ENCODE peak calls at places on chromosomes 12 and 14, in nine cellular contexts. One of them, this sample, is unnamed.

GRCh38 chr14:103541944-103542544 is 13.0 kb downstream of the TRMT61A start:
- DNase-seq in AG10803: no peak
- DNase-seq in IMR-90: no peak
- DNase-seq in A549: no peak
- DNase-seq in Peyer's patch: no peak
- DNase-seq in DND-41: no peak
- DNase-seq in choroid plexus epithelial cell: no peak
- DNase-seq in tibial artery: no peak
- DNase-seq in AG04450: no peak
- DNase-seq in this sample: no peak

GRCh38 chr12:49327887-49328286 is 4.8 kb downstream of the TROAP start:
- DNase-seq in AG10803: no peak
- DNase-seq in IMR-90: no peak
- DNase-seq in A549: no peak
- DNase-seq in Peyer's patch: no peak
- DNase-seq in DND-41: no peak
- DNase-seq in choroid plexus epithelial cell: no peak
- DNase-seq in tibial artery: no peak
- DNase-seq in AG04450: no peak
- DNase-seq in this sample: no peak

GRCh38 chr12:46546634-46547273 is 174.2 kb upstream of the SLC38A2 start:
- DNase-seq in AG10803: no peak
- DNase-seq in IMR-90: peak; percentile 80
- DNase-seq in A549: no peak
- DNase-seq in Peyer's patch: no peak
- DNase-seq in DND-41: no peak
- DNase-seq in choroid plexus epithelial cell: peak; percentile 67
- DNase-seq in tibial artery: no peak
- DNase-seq in AG04450: no peak
- DNase-seq in this sample: no peak

GRCh38 chr12:121467638-121468403 is 67.9 kb downstream of the RNF34 start:
- DNase-seq in AG10803: no peak
- DNase-seq in IMR-90: no peak
- DNase-seq in A549: peak; percentile 25
- DNase-seq in Peyer's patch: no peak
- DNase-seq in DND-41: no peak
- DNase-seq in choroid plexus epithelial cell: peak; percentile 31
- DNase-seq in tibial artery: peak; percentile 71
- DNase-seq in AG04450: no peak
- DNase-seq in this sample: no peak

GRCh38 chr12:105455250-105455649 is 124.8 kb downstream of the C12orf75 start:
- DNase-seq in AG10803: no peak
- DNase-seq in IMR-90: no peak
- DNase-seq in A549: no peak
- DNase-seq in Peyer's patch: no peak
- DNase-seq in DND-41: no peak
- DNase-seq in choroid plexus epithelial cell: no peak
- DNase-seq in tibial artery: no peak
- DNase-seq in AG04450: no peak
- DNase-seq in this sample: no peak

GRCh38 chr12:117875652-117876491 is 92.9 kb downstream of the KSR2 start:
- DNase-seq in AG10803: no peak
- DNase-seq in IMR-90: peak; percentile 3
- DNase-seq in A549: no peak
- DNase-seq in Peyer's patch: no peak
- DNase-seq in DND-41: peak; percentile 11
- DNase-seq in choroid plexus epithelial cell: peak; percentile 9
- DNase-seq in tibial artery: no peak
- DNase-seq in AG04450: no peak
- DNase-seq in this sample: no peak

GRCh38 chr14:64040044-64040443 is 187.2 kb downstream of the SYNE2 start:
- DNase-seq in AG10803: peak; percentile 23
- DNase-seq in IMR-90: peak; percentile 44
- DNase-seq in A549: no peak
- DNase-seq in Peyer's patch: no peak
- DNase-seq in DND-41: no peak
- DNase-seq in choroid plexus epithelial cell: peak; percentile 60
- DNase-seq in tibial artery: no peak
- DNase-seq in AG04450: peak; percentile 10
- DNase-seq in this sample: no peak

GRCh38 chr12:109596418-109597244 is 23.0 kb downstream of the MVK start:
- DNase-seq in AG10803: no peak
- DNase-seq in IMR-90: no peak
- DNase-seq in A549: no peak
- DNase-seq in Peyer's patch: no peak
- DNase-seq in DND-41: no peak
- DNase-seq in choroid plexus epithelial cell: no peak
- DNase-seq in tibial artery: no peak
- DNase-seq in AG04450: no peak
- DNase-seq in this sample: no peak

GRCh38 chr12:113131556-113131955 is 4.0 kb downstream of the RASAL1 start:
- DNase-seq in AG10803: no peak
- DNase-seq in IMR-90: no peak
- DNase-seq in A549: no peak
- DNase-seq in Peyer's patch: no peak
- DNase-seq in DND-41: no peak
- DNase-seq in choroid plexus epithelial cell: no peak
- DNase-seq in tibial artery: no peak
- DNase-seq in AG04450: no peak
- DNase-seq in this sample: no peak

GRCh38 chr12:113129664-113130456 is 5.7 kb downstream of the RASAL1 start:
- DNase-seq in AG10803: no peak
- DNase-seq in IMR-90: no peak
- DNase-seq in A549: no peak
- DNase-seq in Peyer's patch: no peak
- DNase-seq in DND-41: no peak
- DNase-seq in choroid plexus epithelial cell: no peak
- DNase-seq in tibial artery: no peak
- DNase-seq in AG04450: no peak
- DNase-seq in this sample: no peak

GRCh38 chr12:113128802-113129663 is 6.5 kb downstream of the RASAL1 start:
- DNase-seq in AG10803: no peak
- DNase-seq in IMR-90: no peak
- DNase-seq in A549: no peak
- DNase-seq in Peyer's patch: no peak
- DNase-seq in DND-41: no peak
- DNase-seq in choroid plexus epithelial cell: no peak
- DNase-seq in tibial artery: no peak
- DNase-seq in AG04450: no peak
- DNase-seq in this sample: no peak

GRCh38 chr12:113133036-113133435 is 2.5 kb downstream of the RASAL1 start:
- DNase-seq in AG10803: no peak
- DNase-seq in IMR-90: no peak
- DNase-seq in A549: no peak
- DNase-seq in Peyer's patch: no peak
- DNase-seq in DND-41: no peak
- DNase-seq in choroid plexus epithelial cell: no peak
- DNase-seq in tibial artery: no peak
- DNase-seq in AG04450: no peak
- DNase-seq in this sample: no peak

DNA sequence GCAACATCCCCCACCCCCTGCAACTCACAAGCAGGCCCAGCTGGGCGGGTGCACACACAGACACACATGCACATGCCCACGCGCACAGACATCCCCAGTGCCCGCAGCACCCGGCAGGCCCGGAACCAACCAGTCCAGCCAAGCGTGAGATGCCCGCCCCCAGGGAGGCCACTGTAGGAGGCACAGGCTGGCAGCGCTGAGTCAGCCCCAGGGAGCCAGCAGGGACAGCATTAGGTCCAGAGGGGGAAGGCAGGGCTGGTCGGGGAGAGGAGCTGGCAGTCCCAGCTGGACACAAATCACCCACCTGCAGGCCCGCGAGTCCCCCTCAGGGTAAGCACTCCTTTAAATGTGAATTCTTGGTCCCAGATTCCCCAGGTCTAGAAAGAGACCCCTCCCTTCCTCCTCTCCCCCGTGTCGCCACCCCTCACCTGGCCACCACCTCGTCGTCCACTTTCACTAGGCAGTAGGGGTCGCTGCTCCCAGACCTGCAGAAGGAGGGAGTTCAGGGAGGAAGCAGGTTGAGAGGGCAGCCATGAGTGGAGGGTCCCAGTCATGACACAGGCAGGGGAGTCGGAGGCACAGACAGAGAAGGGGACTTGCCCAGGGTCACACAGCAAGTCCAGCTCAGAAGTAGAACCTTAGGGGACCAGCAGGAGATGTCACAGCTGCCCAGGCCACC is 5.0 kb downstream of the RASAL1 start:
- DNase-seq in AG10803: no peak
- DNase-seq in IMR-90: no peak
- DNase-seq in A549: no peak
- DNase-seq in Peyer's patch: peak; percentile 64
- DNase-seq in DND-41: no peak
- DNase-seq in choroid plexus epithelial cell: no peak
- DNase-seq in tibial artery: no peak
- DNase-seq in AG04450: no peak
- DNase-seq in this sample: no peak
- TF ChIP-seq CTCF in AG10803: no peak
- TF ChIP-seq CTCF in IMR-90: no peak
- TF ChIP-seq CTCF in A549: peak; percentile 40
- TF ChIP-seq CTCF in Peyer's patch: no peak
- TF ChIP-seq CTCF in DND-41: peak; percentile 14
- TF ChIP-seq CTCF in choroid plexus epithelial cell: peak; percentile 34
- TF ChIP-seq CTCF in tibial artery: no peak
- TF ChIP-seq CTCF in AG04450: peak; percentile 5
- TF ChIP-seq CTCF in this sample: peak; percentile 38

GRCh38 chr14:104751539-104752337 is 1.2 kb upstream of the SIVA1 start:
- DNase-seq in AG10803: no peak
- DNase-seq in IMR-90: no peak
- DNase-seq in A549: no peak
- DNase-seq in Peyer's patch: no peak
- DNase-seq in DND-41: no peak
- DNase-seq in choroid plexus epithelial cell: no peak
- DNase-seq in tibial artery: no peak
- DNase-seq in AG04450: no peak
- DNase-seq in this sample: no peak

GRCh38 chr14:104750658-104751057 is 2.3 kb upstream of the SIVA1 start:
- DNase-seq in AG10803: no peak
- DNase-seq in IMR-90: no peak
- DNase-seq in A549: no peak
- DNase-seq in Peyer's patch: no peak
- DNase-seq in DND-41: peak; percentile 55
- DNase-seq in choroid plexus epithelial cell: no peak
- DNase-seq in tibial artery: no peak
- DNase-seq in AG04450: no peak
- DNase-seq in this sample: no peak

GRCh38 chr14:104749111-104749649 is 3.8 kb upstream of the SIVA1 start:
- DNase-seq in AG10803: peak; percentile 77
- DNase-seq in IMR-90: peak; percentile 58
- DNase-seq in A549: no peak
- DNase-seq in Peyer's patch: peak; percentile 86
- DNase-seq in DND-41: no peak
- DNase-seq in choroid plexus epithelial cell: peak; percentile 66
- DNase-seq in tibial artery: peak; percentile 89
- DNase-seq in AG04450: no peak
- DNase-seq in this sample: peak; percentile 48

GRCh38 chr14:104747876-104748275 is 5.1 kb upstream of the SIVA1 start:
- DNase-seq in AG10803: no peak
- DNase-seq in IMR-90: no peak
- DNase-seq in A549: no peak
- DNase-seq in Peyer's patch: no peak
- DNase-seq in DND-41: no peak
- DNase-seq in choroid plexus epithelial cell: no peak
- DNase-seq in tibial artery: no peak
- DNase-seq in AG04450: no peak
- DNase-seq in this sample: no peak

GRCh38 chr14:104749958-104750529 is 2.9 kb upstream of the SIVA1 start:
- DNase-seq in AG10803: peak; percentile 61
- DNase-seq in IMR-90: peak; percentile 48
- DNase-seq in A549: no peak
- DNase-seq in Peyer's patch: no peak
- DNase-seq in DND-41: no peak
- DNase-seq in choroid plexus epithelial cell: no peak
- DNase-seq in tibial artery: no peak
- DNase-seq in AG04450: no peak
- DNase-seq in this sample: no peak
- H3K4me3 ChIP-seq in AG10803: no peak overlapping the region
- H3K4me3 ChIP-seq in IMR-90: no peak overlapping the region
- H3K4me3 ChIP-seq in A549: no peak overlapping the region
- H3K4me3 ChIP-seq in Peyer's patch: no peak overlapping the region
- H3K4me3 ChIP-seq in DND-41: no peak overlapping the region
- H3K4me3 ChIP-seq in choroid plexus epithelial cell: no peak overlapping the region
- H3K4me3 ChIP-seq in tibial artery: no peak overlapping the region
- H3K4me3 ChIP-seq in AG04450: no peak overlapping the region
- H3K4me3 ChIP-seq in this sample: no peak overlapping the region

GRCh38 chr12:64612843-64613242 is 2.5 kb downstream of the RASSF3 start:
- DNase-seq in AG10803: peak; percentile 5
- DNase-seq in IMR-90: no peak
- DNase-seq in A549: no peak
- DNase-seq in Peyer's patch: no peak
- DNase-seq in DND-41: no peak
- DNase-seq in choroid plexus epithelial cell: peak; percentile 22
- DNase-seq in tibial artery: no peak
- DNase-seq in AG04450: no peak
- DNase-seq in this sample: no peak

GRCh38 chr12:64610660-64611429 is 550 bp downstream of the RASSF3 start:
- DNase-seq in AG10803: peak; percentile 56
- DNase-seq in IMR-90: peak; percentile 50
- DNase-seq in A549: peak; percentile 49
- DNase-seq in Peyer's patch: peak; percentile 92
- DNase-seq in DND-41: peak; percentile 71
- DNase-seq in choroid plexus epithelial cell: peak; percentile 60
- DNase-seq in tibial artery: peak; percentile 81
- DNase-seq in AG04450: no peak
- DNase-seq in this sample: no peak

GRCh38 chr12:64609543-64610091 is 678 bp upstream of the RASSF3 start:
- DNase-seq in AG10803: no peak
- DNase-seq in IMR-90: peak; percentile 20
- DNase-seq in A549: no peak
- DNase-seq in Peyer's patch: peak; percentile 51
- DNase-seq in DND-41: no peak
- DNase-seq in choroid plexus epithelial cell: peak; percentile 37
- DNase-seq in tibial artery: no peak
- DNase-seq in AG04450: no peak
- DNase-seq in this sample: no peak

GRCh38 chr12:64610092-64610659 is at the start of gene RASSF3:
- DNase-seq in AG10803: peak; percentile 38
- DNase-seq in IMR-90: peak; percentile 67
- DNase-seq in A549: peak; percentile 53
- DNase-seq in Peyer's patch: peak; percentile 91
- DNase-seq in DND-41: peak; percentile 84
- DNase-seq in choroid plexus epithelial cell: peak; percentile 72
- DNase-seq in tibial artery: peak; percentile 86
- DNase-seq in AG04450: no peak
- DNase-seq in this sample: no peak

DNA sequence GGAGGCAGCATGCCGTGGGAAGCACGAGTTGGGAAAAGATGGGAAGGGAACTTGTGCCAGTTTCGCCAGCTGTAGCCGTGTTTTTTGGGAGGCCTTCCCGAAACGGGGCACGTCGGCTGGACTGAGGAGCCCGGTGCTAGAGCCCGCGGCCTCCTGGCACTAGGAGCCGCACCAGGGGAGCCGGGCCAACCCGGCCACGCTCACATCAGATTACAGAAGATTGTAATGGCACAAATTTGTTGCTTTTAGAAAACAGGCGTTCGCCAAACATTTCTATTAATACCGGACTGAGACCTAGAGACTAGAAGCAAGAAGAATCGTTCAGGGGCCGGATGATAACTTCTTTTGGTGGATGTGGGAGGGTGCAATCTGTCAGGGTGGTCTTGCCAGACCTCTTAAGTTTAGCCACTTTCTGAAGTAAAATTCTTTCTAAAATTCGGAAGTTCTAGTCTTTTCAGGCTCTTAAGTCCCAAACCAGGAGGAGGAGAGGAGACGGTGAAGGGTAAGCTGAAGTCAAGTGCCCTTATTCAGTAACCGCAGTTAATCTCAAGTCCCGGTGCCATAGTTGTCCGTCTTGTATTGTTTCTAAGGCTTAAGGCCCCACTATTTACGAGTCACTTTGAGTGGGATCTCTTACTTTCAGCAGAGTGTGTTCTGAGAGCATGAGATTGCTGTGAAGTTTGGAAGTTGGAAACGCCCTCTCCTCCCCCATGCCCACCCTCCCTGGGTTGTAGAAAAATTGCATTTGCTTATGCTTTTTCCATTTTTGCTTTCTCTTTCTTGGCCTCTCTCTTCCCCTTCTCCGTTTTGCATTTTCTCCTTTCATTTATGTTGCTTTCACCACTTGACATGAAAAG is 1.4 kb downstream of the RASSF3 start:
- DNase-seq in AG10803: peak; percentile 44
- DNase-seq in IMR-90: peak; percentile 27
- DNase-seq in A549: no peak
- DNase-seq in Peyer's patch: peak; percentile 57
- DNase-seq in DND-41: no peak
- DNase-seq in choroid plexus epithelial cell: peak; percentile 33
- DNase-seq in tibial artery: peak; percentile 88
- DNase-seq in AG04450: no peak
- DNase-seq in this sample: no peak
- TF ChIP-seq CTCF in AG10803: no peak
- TF ChIP-seq CTCF in IMR-90: no peak
- TF ChIP-seq CTCF in A549: no peak
- TF ChIP-seq CTCF in Peyer's patch: no peak
- TF ChIP-seq CTCF in DND-41: no peak
- TF ChIP-seq CTCF in choroid plexus epithelial cell: peak; percentile 28
- TF ChIP-seq CTCF in tibial artery: no peak
- TF ChIP-seq CTCF in AG04450: no peak
- TF ChIP-seq CTCF in this sample: no peak

GRCh38 chr14:54882521-54882920 is 20.1 kb downstream of the GCH1 start:
- DNase-seq in AG10803: no peak
- DNase-seq in IMR-90: no peak
- DNase-seq in A549: no peak
- DNase-seq in Peyer's patch: no peak
- DNase-seq in DND-41: no peak
- DNase-seq in choroid plexus epithelial cell: peak; percentile 38
- DNase-seq in tibial artery: no peak
- DNase-seq in AG04450: no peak
- DNase-seq in this sample: no peak
- H3K4me3 ChIP-seq in AG10803: no peak overlapping the region
- H3K4me3 ChIP-seq in IMR-90: no peak overlapping the region
- H3K4me3 ChIP-seq in A549: no peak overlapping the region
- H3K4me3 ChIP-seq in Peyer's patch: no peak overlapping the region
- H3K4me3 ChIP-seq in DND-41: no peak overlapping the region
- H3K4me3 ChIP-seq in choroid plexus epithelial cell: no peak overlapping the region
- H3K4me3 ChIP-seq in tibial artery: no peak overlapping the region
- H3K4me3 ChIP-seq in AG04450: no peak overlapping the region
- H3K4me3 ChIP-seq in this sample: no peak overlapping the region

This sample was measured in astrocyte of the cerebellum.